ENCODE peak calls at places on chromosomes 13 and 19, in eight cellular contexts. One of them, this sample, is unnamed.
A peak's percentile ranks its signal among the peaks of the same experiment; 100 is the strongest.

GRCh38 chr13:71864094-71864980 is 2.7 kb downstream of the DACH1 start:
- DNase-seq in EL: no peak
- DNase-seq in NCI-H187 treated with DMSO at 0.1 percent for 48 hours: no peak
- DNase-seq in cardiac fibroblast: peak; percentile 3
- DNase-seq in hippocampal formation: no peak
- DNase-seq in AG20443: peak; percentile 5
- DNase-seq in mucosa of gallbladder: peak; percentile 86
- DNase-seq in 8988T: peak; percentile 36
- DNase-seq in this sample: peak; percentile 17

GRCh38 chr13:111184685-111185401 is 69.7 kb downstream of the ARHGEF7 start:
- DNase-seq in EL: no peak
- DNase-seq in NCI-H187 treated with DMSO at 0.1 percent for 48 hours: no peak
- DNase-seq in cardiac fibroblast: peak; percentile 31
- DNase-seq in hippocampal formation: no peak
- DNase-seq in AG20443: no peak
- DNase-seq in mucosa of gallbladder: no peak
- DNase-seq in 8988T: no peak
- DNase-seq in this sample: peak; percentile 82

GRCh38 chr19:42422576-42423461 is 4.4 kb downstream of the LIPE start:
- DNase-seq in EL: no peak
- DNase-seq in NCI-H187 treated with DMSO at 0.1 percent for 48 hours: peak; percentile 28
- DNase-seq in cardiac fibroblast: no peak
- DNase-seq in hippocampal formation: peak; percentile 79
- DNase-seq in AG20443: peak; percentile 9
- DNase-seq in mucosa of gallbladder: no peak
- DNase-seq in 8988T: no peak
- DNase-seq in this sample: peak; percentile 74

GRCh38 chr13:23674795-23675640 is 104.8 kb downstream of the TNFRSF19 start:
- DNase-seq in EL: peak; percentile 77
- DNase-seq in NCI-H187 treated with DMSO at 0.1 percent for 48 hours: no peak
- DNase-seq in cardiac fibroblast: peak; percentile 52
- DNase-seq in hippocampal formation: no peak
- DNase-seq in AG20443: no peak
- DNase-seq in mucosa of gallbladder: no peak
- DNase-seq in 8988T: no peak
- DNase-seq in this sample: peak; percentile 91

GRCh38 chr19:11538232-11539036 is at the start of gene CNN1:
- DNase-seq in EL: peak; percentile 91
- DNase-seq in NCI-H187 treated with DMSO at 0.1 percent for 48 hours: no peak
- DNase-seq in cardiac fibroblast: peak; percentile 54
- DNase-seq in hippocampal formation: no peak
- DNase-seq in AG20443: peak; percentile 93
- DNase-seq in mucosa of gallbladder: peak; percentile 72
- DNase-seq in 8988T: no peak
- DNase-seq in this sample: peak; percentile 93

GRCh38 chr13:111153279-111153976 is 38.3 kb downstream of the ARHGEF7 start:
- DNase-seq in EL: peak; percentile 92
- DNase-seq in NCI-H187 treated with DMSO at 0.1 percent for 48 hours: peak; percentile 67
- DNase-seq in cardiac fibroblast: peak; percentile 94
- DNase-seq in hippocampal formation: peak; percentile 90
- DNase-seq in AG20443: peak; percentile 98
- DNase-seq in mucosa of gallbladder: peak; percentile 92
- DNase-seq in 8988T: peak; percentile 86
- DNase-seq in this sample: peak; percentile 99

GRCh38 chr19:2154587-2155075 is 3.3 kb upstream of the AP3D1 start:
- DNase-seq in EL: peak; percentile 90
- DNase-seq in NCI-H187 treated with DMSO at 0.1 percent for 48 hours: no peak
- DNase-seq in cardiac fibroblast: peak; percentile 29
- DNase-seq in hippocampal formation: no peak
- DNase-seq in AG20443: peak; percentile 43
- DNase-seq in mucosa of gallbladder: no peak
- DNase-seq in 8988T: no peak
- DNase-seq in this sample: peak; percentile 56

GRCh38 chr19:41426952-41427646 is at the start of gene B3GNT8:
- DNase-seq in EL: peak; percentile 64
- DNase-seq in NCI-H187 treated with DMSO at 0.1 percent for 48 hours: peak; percentile 83
- DNase-seq in cardiac fibroblast: peak; percentile 79
- DNase-seq in hippocampal formation: no peak
- DNase-seq in AG20443: peak; percentile 95
- DNase-seq in mucosa of gallbladder: peak; percentile 65
- DNase-seq in 8988T: no peak
- DNase-seq in this sample: peak; percentile 86

GRCh38 chr13:44303681-44304432 is 69.8 kb upstream of the SERP2 start:
- DNase-seq in EL: no peak
- DNase-seq in NCI-H187 treated with DMSO at 0.1 percent for 48 hours: no peak
- DNase-seq in cardiac fibroblast: peak; percentile 89
- DNase-seq in hippocampal formation: no peak
- DNase-seq in AG20443: no peak
- DNase-seq in mucosa of gallbladder: peak; percentile 53
- DNase-seq in 8988T: no peak
- DNase-seq in this sample: no peak

GRCh38 chr13:22357132-22357531 is 686.3 kb downstream of the FGF9 start:
- DNase-seq in EL: no peak
- DNase-seq in NCI-H187 treated with DMSO at 0.1 percent for 48 hours: no peak
- DNase-seq in cardiac fibroblast: peak; percentile 3
- DNase-seq in hippocampal formation: no peak
- DNase-seq in AG20443: peak; percentile 32
- DNase-seq in mucosa of gallbladder: no peak
- DNase-seq in 8988T: no peak
- DNase-seq in this sample: no peak

GRCh38 chr13:30617315-30618185 is at the start of gene USPL1:
- DNase-seq in EL: peak; percentile 98
- DNase-seq in NCI-H187 treated with DMSO at 0.1 percent for 48 hours: peak; percentile 83
- DNase-seq in cardiac fibroblast: peak; percentile 100
- DNase-seq in hippocampal formation: peak; percentile 97
- DNase-seq in AG20443: peak; percentile 98
- DNase-seq in mucosa of gallbladder: peak; percentile 98
- DNase-seq in 8988T: peak; percentile 60
- DNase-seq in this sample: peak; percentile 92

GRCh38 chr13:74251778-74252519 is 117.7 kb upstream of the KLF12 start:
- DNase-seq in EL: peak; percentile 25
- DNase-seq in NCI-H187 treated with DMSO at 0.1 percent for 48 hours: no peak
- DNase-seq in cardiac fibroblast: peak; percentile 30
- DNase-seq in hippocampal formation: no peak
- DNase-seq in AG20443: peak; percentile 25
- DNase-seq in mucosa of gallbladder: no peak
- DNase-seq in 8988T: no peak
- DNase-seq in this sample: no peak

GRCh38 chr13:109510036-109510435 is 276.3 kb downstream of the IRS2 start:
- DNase-seq in EL: no peak
- DNase-seq in NCI-H187 treated with DMSO at 0.1 percent for 48 hours: no peak
- DNase-seq in cardiac fibroblast: no peak
- DNase-seq in hippocampal formation: no peak
- DNase-seq in AG20443: no peak
- DNase-seq in mucosa of gallbladder: no peak
- DNase-seq in 8988T: no peak
- DNase-seq in this sample: no peak

GRCh38 chr13:34114581-34114980 is 296.6 kb downstream of the RFC3 start:
- DNase-seq in EL: no peak
- DNase-seq in NCI-H187 treated with DMSO at 0.1 percent for 48 hours: no peak
- DNase-seq in cardiac fibroblast: no peak
- DNase-seq in hippocampal formation: no peak
- DNase-seq in AG20443: no peak
- DNase-seq in mucosa of gallbladder: no peak
- DNase-seq in 8988T: no peak
- DNase-seq in this sample: no peak

GRCh38 chr19:32677657-32678056 is 2.0 kb downstream of the RGS9BP start:
- DNase-seq in EL: no peak
- DNase-seq in NCI-H187 treated with DMSO at 0.1 percent for 48 hours: no peak
- DNase-seq in cardiac fibroblast: peak; percentile 25
- DNase-seq in hippocampal formation: peak; percentile 4
- DNase-seq in AG20443: no peak
- DNase-seq in mucosa of gallbladder: no peak
- DNase-seq in 8988T: peak; percentile 48
- DNase-seq in this sample: no peak

GRCh38 chr19:49565261-49565660 is 15.1 kb downstream of the NOSIP start:
- DNase-seq in EL: no peak
- DNase-seq in NCI-H187 treated with DMSO at 0.1 percent for 48 hours: no peak
- DNase-seq in cardiac fibroblast: peak; percentile 66
- DNase-seq in hippocampal formation: no peak
- DNase-seq in AG20443: no peak
- DNase-seq in mucosa of gallbladder: no peak
- DNase-seq in 8988T: no peak
- DNase-seq in this sample: no peak

GRCh38 chr19:15021286-15022007 is 27.8 kb upstream of the CASP14 start:
- DNase-seq in EL: no peak
- DNase-seq in NCI-H187 treated with DMSO at 0.1 percent for 48 hours: no peak
- DNase-seq in cardiac fibroblast: no peak
- DNase-seq in hippocampal formation: no peak
- DNase-seq in AG20443: no peak
- DNase-seq in mucosa of gallbladder: no peak
- DNase-seq in 8988T: no peak
- DNase-seq in this sample: no peak

GRCh38 chr19:1864480-1865171 is 1.2 kb upstream of the KLF16 start:
- DNase-seq in EL: peak; percentile 67
- DNase-seq in NCI-H187 treated with DMSO at 0.1 percent for 48 hours: no peak
- DNase-seq in cardiac fibroblast: peak; percentile 69
- DNase-seq in hippocampal formation: peak; percentile 51
- DNase-seq in AG20443: peak; percentile 89
- DNase-seq in mucosa of gallbladder: peak; percentile 60
- DNase-seq in 8988T: peak; percentile 88
- DNase-seq in this sample: peak; percentile 99

GRCh38 chr19:29528350-29528945 is 2.7 kb downstream of the VSTM2B start:
- DNase-seq in EL: peak; percentile 60
- DNase-seq in NCI-H187 treated with DMSO at 0.1 percent for 48 hours: no peak
- DNase-seq in cardiac fibroblast: peak; percentile 77
- DNase-seq in hippocampal formation: peak; percentile 74
- DNase-seq in AG20443: peak; percentile 94
- DNase-seq in mucosa of gallbladder: peak; percentile 33
- DNase-seq in 8988T: peak; percentile 75
- DNase-seq in this sample: peak; percentile 100